ENCODE peak calls at places on chromosomes 2 and 18, in nine cellular contexts. M is foreskin fibroblast, H is ovary, D is fibroblast of mammary gland, I is GM23248, P is adrenal gland, R is WERI-Rb-1, S is AG04450, V is Panc1. B is an unnamed sample.

GRCh38 chr2:85591563-85591962 is 4.0 kb upstream of the RNF181 start:
- DNase-seq in R (no peak), I (no peak), H (no peak), S (no peak), V (no peak), M (no peak), P (peak), D (no peak), B (no peak)

GRCh38 chr18:44041553-44042418 is 638.9 kb upstream of the SETBP1 start:
- DNase-seq in P (no peak), M (no peak), S (no peak), R (no peak), D (no peak), H (no peak), V (no peak), I (no peak), B (no peak)

GRCh38 chr2:227817336-227817735 is 3.7 kb downstream of the CCL20 start:
- DNase-seq in D (no peak), M (no peak), R (no peak), P (no peak), H (no peak), V (no peak), S (no peak), I (no peak), B (no peak)

GRCh38 chr2:14385043-14385442 is 247.5 kb upstream of the LRATD1 start:
- DNase-seq in D (peak), H (no peak), M (no peak), V (no peak), P (no peak), S (no peak), R (no peak), I (peak), B (no peak)

GRCh38 chr2:108347786-108348185 is 30.0 kb upstream of the SULT1C4 start:
- DNase-seq in P (no peak), D (no peak), I (no peak), R (no peak), M (no peak), S (no peak), V (no peak), H (no peak), B (no peak)

GRCh38 chr2:150630587-150631235 is 143.2 kb upstream of the RND3 start:
- DNase-seq in M (peak), V (no peak), P (no peak), S (no peak), R (no peak), D (peak), H (no peak), I (peak), B (no peak)

GRCh38 chr2:213216461-213216860 is 65.0 kb upstream of the IKZF2 start:
- DNase-seq in I (peak), P (no peak), M (peak), D (peak), S (no peak), V (no peak), H (no peak), R (no peak), B (peak)

GRCh38 chr18:77065221-77065981 is 67.2 kb downstream of the MBP start:
- DNase-seq in H (no peak), M (peak), P (peak), V (peak), S (peak), D (peak), R (no peak), I (peak), B (peak)

GRCh38 chr2:174612960-174613359 is 15.4 kb upstream of the WIPF1 start:
- DNase-seq in S (no peak), D (no peak), P (no peak), M (no peak), H (no peak), I (no peak), V (no peak), R (no peak), B (no peak)

GRCh38 chr2:39138837-39139211 is 18.0 kb upstream of the SOS1 start:
- DNase-seq in H (no peak), R (no peak), P (no peak), I (no peak), M (no peak), V (no peak), S (no peak), D (no peak), B (no peak)

GRCh38 chr2:111185496-111186022 is 64.8 kb downstream of the BCL2L11 start:
- DNase-seq in D (no peak), R (no peak), H (no peak), V (no peak), I (no peak), P (peak), M (no peak), S (no peak), B (no peak)

GRCh38 chr2:224069172-224069571 is 30.1 kb upstream of the SERPINE2 start:
- DNase-seq in V (no peak), M (no peak), H (no peak), P (peak), S (no peak), I (peak), D (peak), R (no peak), B (no peak)

GRCh38 chr2:229910147-229910831 is 11.5 kb downstream of the TRIP12 start:
- DNase-seq in M (no peak), V (no peak), R (no peak), H (no peak), P (no peak), D (no peak), I (no peak), S (no peak), B (no peak)

GRCh38 chr18:28149810-28150420 is 27.0 kb downstream of the CDH2 start:
- DNase-seq in P (no peak), M (no peak), D (no peak), V (no peak), I (no peak), R (no peak), S (no peak), H (no peak), B (no peak)

GRCh38 chr2:215105607-215106354 is 32.6 kb downstream of the ABCA12 start:
- DNase-seq in R (no peak), H (no peak), P (no peak), D (peak), I (peak), M (peak), S (no peak), V (no peak), B (no peak)

GRCh38 chr2:217185265-217185995 is 325.6 kb upstream of the TNP1 start:
- DNase-seq in M (no peak), I (no peak), S (no peak), P (no peak), D (no peak), R (no peak), H (no peak), V (no peak), B (no peak)

GRCh38 chr18:24868760-24869237 is 408.4 kb downstream of the HRH4 start:
- DNase-seq in P (no peak), D (peak), S (no peak), V (peak), I (peak), H (no peak), M (peak), R (no peak), B (peak)

GRCh38 chr2:71803398-71803797 is 344.3 kb downstream of the CYP26B1 start:
- DNase-seq in D (no peak), M (no peak), P (no peak), S (no peak), V (no peak), I (no peak), H (no peak), R (no peak), B (no peak)

GRCh38 chr2:122528061-122528460 is 772.6 kb downstream of the TSN start:
- DNase-seq in I (peak), P (no peak), H (no peak), R (no peak), S (no peak), V (no peak), D (peak), M (no peak), B (no peak)

GRCh38 chr2:66389651-66390131 is 45.2 kb upstream of the MEIS1 start:
- DNase-seq in R (no peak), H (no peak), I (peak), V (no peak), M (no peak), P (no peak), D (peak), S (no peak), B (no peak)

GRCh38 chr2:74551530-74551929 is 2.2 kb downstream of the LOXL3 start:
- DNase-seq in M (no peak), R (no peak), H (no peak), S (no peak), I (no peak), V (no peak), P (no peak), D (no peak), B (no peak)

GRCh38 chr2:156800065-156800556 is 363.9 kb downstream of the GPD2 start:
- DNase-seq in S (no peak), M (no peak), R (no peak), I (no peak), D (no peak), P (no peak), H (no peak), V (no peak), B (no peak)

GRCh38 chr2:149727927-149728326 is 140.4 kb upstream of the MMADHC start:
- DNase-seq in H (no peak), V (no peak), D (no peak), M (no peak), R (no peak), P (no peak), S (no peak), I (no peak), B (no peak)

GRCh38 chr2:157336137-157336721 is 10.6 kb upstream of the ERMN start:
- DNase-seq in S (no peak), M (peak), P (peak), V (no peak), R (peak), D (peak), H (no peak), I (peak), B (no peak)

GRCh38 chr2:134869941-134870736 is 31.7 kb downstream of the ACMSD start:
- DNase-seq in I (peak), D (peak), M (peak), V (no peak), P (peak), R (no peak), S (peak), H (peak), B (no peak)

GRCh38 chr2:241003830-241004564 is 5.6 kb downstream of the SNED1 start:
- DNase-seq in R (no peak), S (no peak), D (no peak), V (no peak), I (no peak), H (no peak), P (no peak), M (no peak), B (no peak)

GRCh38 chr2:238162171-238162515 is 3.4 kb downstream of the ERFE start:
- DNase-seq in S (no peak), R (no peak), M (no peak), D (no peak), I (no peak), V (no peak), P (no peak), H (no peak), B (no peak)

GRCh38 chr2:12076810-12077209 is 330.4 kb downstream of the LPIN1 start:
- DNase-seq in P (no peak), S (no peak), V (no peak), M (no peak), R (no peak), H (no peak), D (peak), I (no peak), B (no peak)

DNA sequence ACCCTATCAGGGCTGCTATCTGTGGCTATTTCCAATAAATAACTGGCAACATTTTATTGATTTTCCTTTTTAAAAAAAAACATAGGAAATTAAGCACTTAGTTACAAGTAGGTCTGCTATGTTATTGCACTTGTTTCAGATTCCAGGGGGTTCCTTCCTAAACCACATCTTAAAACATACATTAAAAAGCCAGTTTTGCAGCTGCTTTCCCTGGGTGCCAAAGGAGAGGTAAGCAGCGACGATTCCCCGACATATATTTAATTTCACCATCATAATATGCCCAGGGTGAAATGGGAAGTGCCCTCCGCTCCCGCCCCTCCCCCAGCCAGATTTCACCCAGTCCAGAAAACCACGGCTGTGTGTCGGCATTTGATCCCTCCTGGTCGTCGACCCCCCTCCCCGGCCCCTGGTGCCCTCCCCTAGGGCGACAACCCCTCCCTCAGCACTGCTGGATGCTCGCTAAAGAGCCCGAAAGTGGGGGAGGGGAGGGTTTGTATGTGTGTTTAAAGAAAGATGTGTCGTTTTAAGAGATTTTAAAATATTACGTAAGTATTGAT is 3.1 kb upstream of the BCL11A start:
- DNase-seq in M (no peak), D (no peak), P (no peak), H (no peak), R (no peak), V (no peak), I (no peak), S (no peak), B (no peak)
- H3K4me3 ChIP-seq in M (no peak), D (no peak), P (peak), H (no peak), R (peak), V (no peak), I (no peak), S (no peak), B (no peak)

GRCh38 chr2:10832228-10832936 is 19.8 kb upstream of the PDIA6 start:
- DNase-seq in V (peak), P (peak), I (peak), M (peak), S (peak), D (peak), R (peak), H (peak), B (peak)

GRCh38 chr2:10830203-10830602 is 17.6 kb upstream of the PDIA6 start:
- DNase-seq in S (no peak), H (no peak), D (no peak), R (no peak), V (no peak), P (no peak), I (no peak), M (no peak), B (no peak)

GRCh38 chr2:10830641-10831386 is 18.2 kb upstream of the PDIA6 start:
- DNase-seq in D (no peak), S (no peak), I (no peak), R (no peak), V (no peak), M (no peak), P (no peak), H (no peak), B (no peak)

GRCh38 chr2:10833021-10833420 is 20.4 kb upstream of the PDIA6 start:
- DNase-seq in I (no peak), M (no peak), R (no peak), P (no peak), S (no peak), H (no peak), V (no peak), D (no peak), B (no peak)

GRCh38 chr2:10831387-10831985 is 18.9 kb upstream of the PDIA6 start:
- DNase-seq in S (no peak), D (no peak), H (no peak), R (no peak), V (no peak), M (no peak), P (no peak), I (peak), B (no peak)
- H3K4me3 ChIP-seq in S (no peak), D (no peak), H (no peak), R (no peak), V (no peak), M (no peak), P (no peak), I (no peak), B (no peak)

DNA sequence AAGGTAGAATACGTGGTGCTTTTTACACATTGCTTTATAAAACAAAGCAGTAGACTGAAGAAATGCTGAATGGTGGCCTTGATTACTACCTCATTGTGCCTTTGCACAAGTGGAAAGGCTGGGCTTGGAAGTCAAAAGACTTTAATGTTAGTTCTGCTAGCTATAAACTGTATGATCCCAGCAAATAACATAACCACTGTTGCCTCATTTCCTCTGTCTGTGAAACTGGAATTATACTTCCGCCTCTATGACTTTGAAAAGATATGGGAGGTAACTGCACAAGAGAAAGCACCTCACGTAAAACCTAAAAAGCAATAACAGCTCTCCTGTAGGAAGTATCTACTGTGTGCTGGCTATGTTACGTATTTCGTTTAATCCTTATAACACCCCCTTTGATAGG is 43.4 kb upstream of the DSC1 start:
- DNase-seq in R (no peak), H (no peak), I (no peak), P (no peak), S (no peak), V (no peak), D (no peak), M (no peak), B (no peak)
- H3K4me3 ChIP-seq in R (no peak), H (no peak), I (no peak), P (no peak), S (no peak), V (no peak), D (no peak), M (no peak), B (no peak)

DNA sequence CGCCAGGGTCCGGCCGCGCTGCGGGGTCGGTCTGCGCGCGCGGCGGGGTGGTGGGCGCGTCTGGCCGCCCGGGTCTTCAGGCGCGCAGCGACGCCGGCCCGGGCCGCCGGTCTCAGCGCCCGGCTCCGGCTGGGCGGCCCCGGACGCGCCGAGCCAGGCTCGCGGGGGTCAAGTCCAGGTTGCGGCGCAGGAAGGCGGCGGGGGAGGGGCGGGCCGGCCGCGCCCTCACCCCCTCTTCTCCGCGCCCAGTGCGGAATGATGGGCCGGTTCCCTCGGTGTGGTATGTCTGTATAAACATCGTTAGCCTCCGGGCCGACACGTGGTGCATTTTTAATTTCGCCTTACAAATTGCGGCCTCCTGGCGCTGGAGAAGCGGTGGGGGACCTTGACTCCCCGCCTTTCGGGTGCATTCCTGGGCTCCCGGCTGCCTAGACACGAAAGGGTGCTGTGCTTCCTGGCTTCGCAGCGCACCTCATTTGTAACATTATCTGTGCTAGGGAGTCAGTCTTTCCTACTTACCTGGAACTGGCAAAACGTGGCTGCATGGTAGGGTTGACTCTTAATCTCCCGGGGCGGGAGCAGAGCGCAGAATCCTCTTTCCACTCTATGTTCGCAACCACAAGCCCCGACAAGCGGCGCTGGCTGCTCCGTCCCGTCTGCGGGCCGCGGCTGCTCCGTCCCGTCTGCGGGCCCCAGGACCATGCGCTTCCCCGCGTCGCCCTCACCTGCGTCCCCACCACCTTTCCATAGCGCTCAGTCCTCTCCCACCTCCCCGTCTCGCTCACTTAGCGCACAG is 69.0 kb downstream of the CTAGE1 start:
- DNase-seq in R (no peak), S (no peak), M (peak), D (no peak), H (peak), P (peak), I (peak), V (no peak), B (peak)
- H3K4me3 ChIP-seq in R (no peak), S (peak), M (peak), D (peak), H (peak), P (peak), I (peak), V (peak), B (peak)

GRCh38 chr18:59359576-59359952 is 499 bp upstream of the LMAN1 start:
- DNase-seq in D (no peak), V (no peak), I (no peak), S (no peak), P (no peak), H (no peak), M (no peak), R (no peak), B (no peak)
- H3K4me3 ChIP-seq in D (peak), V (peak), I (peak), S (peak), P (peak), H (peak), M (peak), R (peak), B (peak)

DNA sequence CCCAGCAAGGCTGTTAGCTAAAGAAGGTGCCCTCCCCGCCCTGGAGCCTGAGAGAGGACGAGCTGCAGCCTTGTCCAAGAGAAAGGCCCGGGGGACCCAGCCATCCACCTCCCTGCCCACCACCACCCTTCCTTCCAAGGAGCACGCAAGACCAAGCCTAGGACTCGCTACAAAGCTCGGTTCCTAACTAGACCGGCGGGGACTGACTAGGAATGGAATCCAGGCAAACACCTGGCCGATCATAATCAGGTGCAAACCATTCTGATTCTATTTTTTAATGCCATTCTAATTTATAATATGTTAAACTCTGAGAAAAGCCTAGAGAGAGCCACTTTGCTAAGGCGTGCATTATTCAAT is 19.7 kb upstream of the TUBB6 start:
- DNase-seq in D (no peak), P (no peak), R (no peak), V (no peak), H (no peak), M (no peak), I (no peak), S (no peak), B (no peak)
- H3K4me3 ChIP-seq in D (peak), P (peak), R (peak), V (peak), H (peak), M (peak), I (peak), S (peak), B (peak)

GRCh38 chr2:70094171-70094977 is 7.1 kb downstream of the PCBP1 start:
- DNase-seq in R (no peak), P (no peak), V (no peak), I (no peak), S (no peak), D (no peak), H (no peak), M (no peak), B (no peak)
- H3K4me3 ChIP-seq in R (no peak), P (no peak), V (no peak), I (no peak), S (no peak), D (no peak), H (no peak), M (no peak), B (no peak)

GRCh38 chr2:218419630-218420216 is 800 bp downstream of the VIL1 start:
- DNase-seq in V (no peak), M (no peak), I (no peak), H (no peak), S (no peak), P (no peak), R (no peak), D (no peak), B (no peak)
- H3K4me3 ChIP-seq in V (no peak), M (no peak), I (no peak), H (no peak), S (no peak), P (no peak), R (no peak), D (no peak), B (no peak)

DNA sequence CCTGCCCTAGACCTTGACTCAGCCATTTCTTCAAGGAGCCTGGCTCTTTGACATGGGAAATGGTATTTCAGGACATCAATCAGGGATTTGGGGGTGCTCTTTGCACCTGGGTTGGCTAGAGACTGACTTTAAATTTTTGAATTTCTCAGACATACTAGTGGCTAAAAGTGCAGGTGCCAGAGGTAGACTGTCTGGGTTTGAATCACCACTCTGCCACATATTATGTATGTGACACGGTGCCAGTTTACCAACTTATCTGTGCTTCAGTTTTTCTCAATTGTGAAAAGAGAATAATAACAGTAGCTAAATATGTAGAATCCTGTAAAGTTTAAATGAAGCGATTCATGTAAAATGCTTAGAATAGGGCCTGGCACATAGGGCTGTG is 49.2 kb upstream of the RTN4 start:
- DNase-seq in I (no peak), R (no peak), S (no peak), V (no peak), H (no peak), M (no peak), D (no peak), P (no peak), B (no peak)
- H3K4me3 ChIP-seq in I (no peak), R (no peak), S (no peak), V (no peak), H (no peak), M (no peak), D (no peak), P (no peak), B (no peak)

B was measured in AG04449.